ENCODE peak calls at places on chromosomes 2 and 18, in four cellular contexts. One of them, this sample, is unnamed.

GRCh38 chr2:106130251-106130998 is 63.7 kb downstream of the UXS1 start:
- DNase-seq in AG10803: no peak
- DNase-seq in T-helper 2 cell: no peak
- DNase-seq in stimulated activated CD8-positive, alpha-beta memory T cell treated with anti-CD3 and anti-CD28 coated beads, Interleukin-12 subunit alpha, Interleukin-12 subunit beta, amount 100 ng/mL, for 1 hour: no peak
- DNase-seq in this sample: no peak

GRCh38 chr2:222844323-222844722 is 16.5 kb upstream of the ACSL3 start:
- DNase-seq in T-helper 2 cell: no peak
- DNase-seq in AG10803: peak
- DNase-seq in stimulated activated CD8-positive, alpha-beta memory T cell treated with anti-CD3 and anti-CD28 coated beads, Interleukin-12 subunit alpha, Interleukin-12 subunit beta, amount 100 ng/mL, for 1 hour: no peak
- DNase-seq in this sample: peak

GRCh38 chr2:185736210-185736609 is 2.4 kb upstream of the FSIP2 start:
- DNase-seq in T-helper 2 cell: no peak
- DNase-seq in stimulated activated CD8-positive, alpha-beta memory T cell treated with anti-CD3 and anti-CD28 coated beads, Interleukin-12 subunit alpha, Interleukin-12 subunit beta, amount 100 ng/mL, for 1 hour: no peak
- DNase-seq in AG10803: no peak
- DNase-seq in this sample: no peak

GRCh38 chr2:236107971-236108625 is 60.1 kb downstream of the GBX2 start:
- DNase-seq in AG10803: no peak
- DNase-seq in stimulated activated CD8-positive, alpha-beta memory T cell treated with anti-CD3 and anti-CD28 coated beads, Interleukin-12 subunit alpha, Interleukin-12 subunit beta, amount 100 ng/mL, for 1 hour: no peak
- DNase-seq in T-helper 2 cell: no peak
- DNase-seq in this sample: no peak

GRCh38 chr2:163505281-163505680 is 230.5 kb downstream of the FIGN start:
- DNase-seq in stimulated activated CD8-positive, alpha-beta memory T cell treated with anti-CD3 and anti-CD28 coated beads, Interleukin-12 subunit alpha, Interleukin-12 subunit beta, amount 100 ng/mL, for 1 hour: no peak
- DNase-seq in AG10803: no peak
- DNase-seq in T-helper 2 cell: no peak
- DNase-seq in this sample: no peak

GRCh38 chr2:200308001-200308400 is 1.5 kb downstream of the SPATS2L start:
- DNase-seq in T-helper 2 cell: no peak
- DNase-seq in stimulated activated CD8-positive, alpha-beta memory T cell treated with anti-CD3 and anti-CD28 coated beads, Interleukin-12 subunit alpha, Interleukin-12 subunit beta, amount 100 ng/mL, for 1 hour: no peak
- DNase-seq in AG10803: peak
- DNase-seq in this sample: no peak

GRCh38 chr2:105746177-105747080 is 1.7 kb downstream of the NCK2 start:
- DNase-seq in stimulated activated CD8-positive, alpha-beta memory T cell treated with anti-CD3 and anti-CD28 coated beads, Interleukin-12 subunit alpha, Interleukin-12 subunit beta, amount 100 ng/mL, for 1 hour: peak
- DNase-seq in T-helper 2 cell: peak
- DNase-seq in AG10803: no peak
- DNase-seq in this sample: peak

GRCh38 chr2:211982162-211982561 is 556.4 kb downstream of the ERBB4 start:
- DNase-seq in T-helper 2 cell: no peak
- DNase-seq in AG10803: no peak
- DNase-seq in stimulated activated CD8-positive, alpha-beta memory T cell treated with anti-CD3 and anti-CD28 coated beads, Interleukin-12 subunit alpha, Interleukin-12 subunit beta, amount 100 ng/mL, for 1 hour: no peak
- DNase-seq in this sample: no peak

GRCh38 chr2:20326163-20326780 is 24.4 kb downstream of the PUM2 start:
- DNase-seq in stimulated activated CD8-positive, alpha-beta memory T cell treated with anti-CD3 and anti-CD28 coated beads, Interleukin-12 subunit alpha, Interleukin-12 subunit beta, amount 100 ng/mL, for 1 hour: peak
- DNase-seq in AG10803: peak
- DNase-seq in T-helper 2 cell: peak
- DNase-seq in this sample: peak

GRCh38 chr2:156329031-156329921 is 3.2 kb downstream of the NR4A2 start:
- DNase-seq in AG10803: no peak
- DNase-seq in stimulated activated CD8-positive, alpha-beta memory T cell treated with anti-CD3 and anti-CD28 coated beads, Interleukin-12 subunit alpha, Interleukin-12 subunit beta, amount 100 ng/mL, for 1 hour: no peak
- DNase-seq in T-helper 2 cell: peak
- DNase-seq in this sample: no peak

GRCh38 chr18:53747761-53748160 is 476.7 kb downstream of the MBD2 start:
- DNase-seq in stimulated activated CD8-positive, alpha-beta memory T cell treated with anti-CD3 and anti-CD28 coated beads, Interleukin-12 subunit alpha, Interleukin-12 subunit beta, amount 100 ng/mL, for 1 hour: no peak
- DNase-seq in T-helper 2 cell: no peak
- DNase-seq in AG10803: no peak
- DNase-seq in this sample: no peak

GRCh38 chr2:158486150-158486969 is 29.6 kb downstream of the PKP4 start:
- DNase-seq in AG10803: no peak
- DNase-seq in T-helper 2 cell: no peak
- DNase-seq in stimulated activated CD8-positive, alpha-beta memory T cell treated with anti-CD3 and anti-CD28 coated beads, Interleukin-12 subunit alpha, Interleukin-12 subunit beta, amount 100 ng/mL, for 1 hour: no peak
- DNase-seq in this sample: no peak

GRCh38 chr2:16553222-16553621 is 112.4 kb downstream of the CYRIA start:
- DNase-seq in T-helper 2 cell: no peak
- DNase-seq in stimulated activated CD8-positive, alpha-beta memory T cell treated with anti-CD3 and anti-CD28 coated beads, Interleukin-12 subunit alpha, Interleukin-12 subunit beta, amount 100 ng/mL, for 1 hour: no peak
- DNase-seq in AG10803: peak
- DNase-seq in this sample: peak

GRCh38 chr2:204535764-204536163 is 9.5 kb upstream of the PARD3B start:
- DNase-seq in AG10803: no peak
- DNase-seq in stimulated activated CD8-positive, alpha-beta memory T cell treated with anti-CD3 and anti-CD28 coated beads, Interleukin-12 subunit alpha, Interleukin-12 subunit beta, amount 100 ng/mL, for 1 hour: no peak
- DNase-seq in T-helper 2 cell: no peak
- DNase-seq in this sample: no peak

GRCh38 chr18:21074336-21075323 is 37.0 kb downstream of the ROCK1 start:
- DNase-seq in stimulated activated CD8-positive, alpha-beta memory T cell treated with anti-CD3 and anti-CD28 coated beads, Interleukin-12 subunit alpha, Interleukin-12 subunit beta, amount 100 ng/mL, for 1 hour: no peak
- DNase-seq in T-helper 2 cell: no peak
- DNase-seq in AG10803: no peak
- DNase-seq in this sample: no peak

GRCh38 chr2:41941831-41942230 is 106.0 kb upstream of the PKDCC start:
- DNase-seq in AG10803: peak
- DNase-seq in stimulated activated CD8-positive, alpha-beta memory T cell treated with anti-CD3 and anti-CD28 coated beads, Interleukin-12 subunit alpha, Interleukin-12 subunit beta, amount 100 ng/mL, for 1 hour: no peak
- DNase-seq in T-helper 2 cell: no peak
- DNase-seq in this sample: peak

GRCh38 chr2:199495147-199495546 is 37.4 kb upstream of the SATB2 start:
- DNase-seq in T-helper 2 cell: no peak
- DNase-seq in AG10803: no peak
- DNase-seq in stimulated activated CD8-positive, alpha-beta memory T cell treated with anti-CD3 and anti-CD28 coated beads, Interleukin-12 subunit alpha, Interleukin-12 subunit beta, amount 100 ng/mL, for 1 hour: no peak
- DNase-seq in this sample: no peak

GRCh38 chr2:21836766-21837543 is 713.2 kb downstream of the TDRD15 start:
- DNase-seq in T-helper 2 cell: no peak
- DNase-seq in stimulated activated CD8-positive, alpha-beta memory T cell treated with anti-CD3 and anti-CD28 coated beads, Interleukin-12 subunit alpha, Interleukin-12 subunit beta, amount 100 ng/mL, for 1 hour: no peak
- DNase-seq in AG10803: no peak
- DNase-seq in this sample: no peak

GRCh38 chr2:170715932-170716777 is 1.0 kb downstream of the SP5 start:
- DNase-seq in AG10803: no peak
- DNase-seq in stimulated activated CD8-positive, alpha-beta memory T cell treated with anti-CD3 and anti-CD28 coated beads, Interleukin-12 subunit alpha, Interleukin-12 subunit beta, amount 100 ng/mL, for 1 hour: no peak
- DNase-seq in T-helper 2 cell: no peak
- DNase-seq in this sample: no peak

GRCh38 chr2:130785466-130786055 is 30.2 kb downstream of the AMER3 start:
- DNase-seq in stimulated activated CD8-positive, alpha-beta memory T cell treated with anti-CD3 and anti-CD28 coated beads, Interleukin-12 subunit alpha, Interleukin-12 subunit beta, amount 100 ng/mL, for 1 hour: no peak
- DNase-seq in T-helper 2 cell: no peak
- DNase-seq in AG10803: no peak
- DNase-seq in this sample: no peak

GRCh38 chr2:10220516-10221391 is 82.0 kb upstream of the HPCAL1 start:
- DNase-seq in stimulated activated CD8-positive, alpha-beta memory T cell treated with anti-CD3 and anti-CD28 coated beads, Interleukin-12 subunit alpha, Interleukin-12 subunit beta, amount 100 ng/mL, for 1 hour: no peak
- DNase-seq in T-helper 2 cell: no peak
- DNase-seq in AG10803: peak
- DNase-seq in this sample: peak

GRCh38 chr2:216691210-216691741 is 4.1 kb downstream of the IGFBP5 start:
- DNase-seq in stimulated activated CD8-positive, alpha-beta memory T cell treated with anti-CD3 and anti-CD28 coated beads, Interleukin-12 subunit alpha, Interleukin-12 subunit beta, amount 100 ng/mL, for 1 hour: no peak
- DNase-seq in AG10803: peak
- DNase-seq in T-helper 2 cell: no peak
- DNase-seq in this sample: no peak

GRCh38 chr2:7584017-7584416 is 666.8 kb downstream of the RNF144A start:
- DNase-seq in stimulated activated CD8-positive, alpha-beta memory T cell treated with anti-CD3 and anti-CD28 coated beads, Interleukin-12 subunit alpha, Interleukin-12 subunit beta, amount 100 ng/mL, for 1 hour: no peak
- DNase-seq in AG10803: no peak
- DNase-seq in T-helper 2 cell: no peak
- DNase-seq in this sample: no peak

GRCh38 chr2:113083311-113083710 is 15.5 kb downstream of the IL1F10 start:
- DNase-seq in T-helper 2 cell: no peak
- DNase-seq in stimulated activated CD8-positive, alpha-beta memory T cell treated with anti-CD3 and anti-CD28 coated beads, Interleukin-12 subunit alpha, Interleukin-12 subunit beta, amount 100 ng/mL, for 1 hour: no peak
- DNase-seq in AG10803: no peak
- DNase-seq in this sample: peak

GRCh38 chr18:22309191-22309590 is 108.5 kb downstream of the CTAGE1 start:
- DNase-seq in stimulated activated CD8-positive, alpha-beta memory T cell treated with anti-CD3 and anti-CD28 coated beads, Interleukin-12 subunit alpha, Interleukin-12 subunit beta, amount 100 ng/mL, for 1 hour: no peak
- DNase-seq in AG10803: peak
- DNase-seq in T-helper 2 cell: no peak
- DNase-seq in this sample: no peak

GRCh38 chr18:28039078-28039477 is 137.9 kb downstream of the CDH2 start:
- DNase-seq in stimulated activated CD8-positive, alpha-beta memory T cell treated with anti-CD3 and anti-CD28 coated beads, Interleukin-12 subunit alpha, Interleukin-12 subunit beta, amount 100 ng/mL, for 1 hour: no peak
- DNase-seq in AG10803: peak
- DNase-seq in T-helper 2 cell: no peak
- DNase-seq in this sample: no peak

GRCh38 chr2:26555246-26556133 is 77.6 kb upstream of the OTOF start:
- DNase-seq in AG10803: no peak
- DNase-seq in T-helper 2 cell: no peak
- DNase-seq in stimulated activated CD8-positive, alpha-beta memory T cell treated with anti-CD3 and anti-CD28 coated beads, Interleukin-12 subunit alpha, Interleukin-12 subunit beta, amount 100 ng/mL, for 1 hour: no peak
- DNase-seq in this sample: no peak

GRCh38 chr18:45557296-45557695 is 58.0 kb upstream of the SLC14A2 start:
- DNase-seq in AG10803: no peak
- DNase-seq in stimulated activated CD8-positive, alpha-beta memory T cell treated with anti-CD3 and anti-CD28 coated beads, Interleukin-12 subunit alpha, Interleukin-12 subunit beta, amount 100 ng/mL, for 1 hour: no peak
- DNase-seq in T-helper 2 cell: no peak
- DNase-seq in this sample: no peak

GRCh38 chr2:96156926-96157648 is 11.8 kb upstream of the DUSP2 start:
- DNase-seq in T-helper 2 cell: no peak
- DNase-seq in stimulated activated CD8-positive, alpha-beta memory T cell treated with anti-CD3 and anti-CD28 coated beads, Interleukin-12 subunit alpha, Interleukin-12 subunit beta, amount 100 ng/mL, for 1 hour: no peak
- DNase-seq in AG10803: no peak
- DNase-seq in this sample: no peak

GRCh38 chr18:14922031-14922430 is 174.1 kb downstream of the ANKRD30B start:
- DNase-seq in stimulated activated CD8-positive, alpha-beta memory T cell treated with anti-CD3 and anti-CD28 coated beads, Interleukin-12 subunit alpha, Interleukin-12 subunit beta, amount 100 ng/mL, for 1 hour: no peak
- DNase-seq in T-helper 2 cell: no peak
- DNase-seq in AG10803: no peak
- DNase-seq in this sample: no peak

GRCh38 chr2:222891890-222892289 is 31.1 kb downstream of the ACSL3 start:
- DNase-seq in T-helper 2 cell: no peak
- DNase-seq in AG10803: peak
- DNase-seq in stimulated activated CD8-positive, alpha-beta memory T cell treated with anti-CD3 and anti-CD28 coated beads, Interleukin-12 subunit alpha, Interleukin-12 subunit beta, amount 100 ng/mL, for 1 hour: no peak
- DNase-seq in this sample: no peak

GRCh38 chr2:229849073-229849472 is 72.7 kb downstream of the TRIP12 start:
- DNase-seq in stimulated activated CD8-positive, alpha-beta memory T cell treated with anti-CD3 and anti-CD28 coated beads, Interleukin-12 subunit alpha, Interleukin-12 subunit beta, amount 100 ng/mL, for 1 hour: no peak
- DNase-seq in T-helper 2 cell: no peak
- DNase-seq in AG10803: no peak
- DNase-seq in this sample: no peak

GRCh38 chr2:111972955-111973565 is 74.7 kb downstream of the MERTK start:
- DNase-seq in T-helper 2 cell: no peak
- DNase-seq in AG10803: no peak
- DNase-seq in stimulated activated CD8-positive, alpha-beta memory T cell treated with anti-CD3 and anti-CD28 coated beads, Interleukin-12 subunit alpha, Interleukin-12 subunit beta, amount 100 ng/mL, for 1 hour: no peak
- DNase-seq in this sample: no peak

GRCh38 chr2:153477641-153478288 is 797 bp downstream of the RPRM start:
- DNase-seq in AG10803: no peak
- DNase-seq in stimulated activated CD8-positive, alpha-beta memory T cell treated with anti-CD3 and anti-CD28 coated beads, Interleukin-12 subunit alpha, Interleukin-12 subunit beta, amount 100 ng/mL, for 1 hour: no peak
- DNase-seq in T-helper 2 cell: no peak
- DNase-seq in this sample: no peak

GRCh38 chr2:8929128-8929527 is 74.4 kb downstream of the MBOAT2 start:
- DNase-seq in AG10803: no peak
- DNase-seq in stimulated activated CD8-positive, alpha-beta memory T cell treated with anti-CD3 and anti-CD28 coated beads, Interleukin-12 subunit alpha, Interleukin-12 subunit beta, amount 100 ng/mL, for 1 hour: no peak
- DNase-seq in T-helper 2 cell: no peak
- DNase-seq in this sample: no peak

GRCh38 chr2:109368798-109369197 is 239.8 kb downstream of the SH3RF3 start:
- DNase-seq in T-helper 2 cell: no peak
- DNase-seq in stimulated activated CD8-positive, alpha-beta memory T cell treated with anti-CD3 and anti-CD28 coated beads, Interleukin-12 subunit alpha, Interleukin-12 subunit beta, amount 100 ng/mL, for 1 hour: no peak
- DNase-seq in AG10803: no peak
- DNase-seq in this sample: no peak

GRCh38 chr2:203690110-203691047 is 16.1 kb upstream of the CD28 start:
- DNase-seq in stimulated activated CD8-positive, alpha-beta memory T cell treated with anti-CD3 and anti-CD28 coated beads, Interleukin-12 subunit alpha, Interleukin-12 subunit beta, amount 100 ng/mL, for 1 hour: no peak
- DNase-seq in AG10803: peak
- DNase-seq in T-helper 2 cell: no peak
- DNase-seq in this sample: no peak

This sample was measured in MV-4-11.